ENCODE peak calls at places on chromosome 9, in six cellular contexts. A, X, L, C, I and U are unnamed samples.

GRCh38 chr9:79575560-79575959 is 3.8 kb downstream of the TLE4 start:
- DNase-seq in X (no peak), A (no peak), L (no peak), I (no peak), C (no peak), U (no peak)

GRCh38 chr9:6049798-6050197 is 34.4 kb upstream of the RANBP6 start:
- DNase-seq in I (no peak), L (peak; percentile 25), X (no peak), A (no peak), C (peak; percentile 53), U (no peak)

GRCh38 chr9:116945817-116946216 is 258.7 kb downstream of the TRIM32 start:
- DNase-seq in I (no peak), C (peak; percentile 3), L (no peak), X (no peak), A (no peak), U (no peak)

GRCh38 chr9:114287763-114288232 is 35.1 kb upstream of the ORM1 start:
- DNase-seq in L (peak; percentile 9), A (peak; percentile 59), C (no peak), X (no peak), I (peak; percentile 9), U (peak; percentile 1)

GRCh38 chr9:128124873-128125574 is 2.5 kb downstream of the PTGES2 start:
- DNase-seq in L (peak; percentile 64), A (peak; percentile 73), X (peak; percentile 39), I (peak; percentile 66), C (peak; percentile 64), U (peak; percentile 51)

GRCh38 chr9:113355197-113355596 is 5.9 kb downstream of the BSPRY start:
- DNase-seq in L (no peak), I (no peak), C (peak; percentile 33), X (no peak), A (no peak), U (no peak)

GRCh38 chr9:124125590-124126047 is 114.1 kb downstream of the LHX2 start:
- DNase-seq in A (no peak), X (no peak), C (no peak), L (no peak), I (no peak), U (no peak)

GRCh38 chr9:76585487-76586459 is 126.8 kb downstream of the GCNT1 start:
- DNase-seq in I (no peak), C (no peak), A (no peak), L (peak; percentile 12), X (no peak), U (no peak)

GRCh38 chr9:121837113-121838010 is 185.9 kb downstream of the DAB2IP start:
- DNase-seq in L (no peak), I (peak; percentile 88), X (no peak), A (no peak), C (no peak), U (peak; percentile 47)

GRCh38 chr9:96027271-96028131 is 152.0 kb downstream of the ERCC6L2 start:
- DNase-seq in I (no peak), X (no peak), C (no peak), A (peak; percentile 82), L (no peak), U (peak; percentile 58)

GRCh38 chr9:35906923-35907699 is 1.1 kb downstream of the HRCT1 start:
- DNase-seq in I (peak; percentile 63), A (peak; percentile 89), C (no peak), X (peak; percentile 57), L (no peak), U (peak; percentile 90)

GRCh38 chr9:4197548-4197947 is 102.3 kb downstream of the GLIS3 start:
- DNase-seq in A (no peak), L (no peak), X (no peak), I (no peak), C (peak; percentile 15), U (no peak)

GRCh38 chr9:70868661-70869652 is 252.5 kb downstream of the TRPM3 start:
- DNase-seq in I (peak; percentile 42), X (peak; percentile 3), C (no peak), L (no peak), A (no peak), U (peak; percentile 39)
- H3K27ac ChIP-seq in I (peak overlapping the region; percentile 56), X (no peak overlapping the region), C (no peak overlapping the region), L (no peak overlapping the region), A (peak overlapping the region; percentile 38), U (peak overlapping the region; percentile 72)

GRCh38 chr9:134477927-134478326 is 151.7 kb downstream of the RXRA start:
- DNase-seq in I (no peak), X (no peak), A (no peak), C (no peak), L (no peak), U (no peak)
- H3K27ac ChIP-seq in I (no peak overlapping the region), X (no peak overlapping the region), A (no peak overlapping the region), C (no peak overlapping the region), L (no peak overlapping the region), U (no peak overlapping the region)

GRCh38 chr9:111924281-111924680 is 27.7 kb downstream of the UGCG start:
- DNase-seq in C (no peak), I (no peak), X (no peak), L (no peak), A (no peak), U (no peak)
- H3K27ac ChIP-seq in C (no peak overlapping the region), I (no peak overlapping the region), X (peak overlapping the region; percentile 79), L (no peak overlapping the region), A (no peak overlapping the region), U (no peak overlapping the region)

GRCh38 chr9:129506892-129507291 is 114.0 kb downstream of the C9orf50 start:
- DNase-seq in C (no peak), L (peak; percentile 69), A (peak; percentile 58), I (no peak), X (no peak), U (no peak)
- H3K27ac ChIP-seq in C (no peak overlapping the region), L (peak overlapping the region; percentile 56), A (no peak overlapping the region), I (no peak overlapping the region), X (no peak overlapping the region), U (no peak overlapping the region)

GRCh38 chr9:83991355-83991754 is 10.8 kb downstream of the RMI1 start:
- DNase-seq in L (no peak), C (no peak), I (no peak), A (no peak), X (no peak), U (no peak)

GRCh38 chr9:83986765-83987401 is 6.3 kb downstream of the RMI1 start:
- DNase-seq in I (no peak), A (no peak), L (peak; percentile 40), X (peak; percentile 60), C (no peak), U (peak; percentile 51)

GRCh38 chr9:83987402-83987791 is 6.8 kb downstream of the RMI1 start:
- DNase-seq in I (no peak), A (no peak), L (no peak), C (no peak), X (no peak), U (no peak)

GRCh38 chr9:83986223-83986622 is 5.6 kb downstream of the RMI1 start:
- DNase-seq in X (no peak), I (no peak), A (no peak), C (peak; percentile 68), L (no peak), U (no peak)

GRCh38 chr9:83988411-83988810 is 7.8 kb downstream of the RMI1 start:
- DNase-seq in A (no peak), C (no peak), I (no peak), L (no peak), X (no peak), U (no peak)
- H3K27ac ChIP-seq in A (no peak overlapping the region), C (peak overlapping the region; percentile 12), I (no peak overlapping the region), L (no peak overlapping the region), X (no peak overlapping the region), U (no peak overlapping the region)

GRCh38 chr9:1231998-1232919 is 182.1 kb downstream of the DMRT2 start:
- DNase-seq in C (no peak), X (peak; percentile 60), I (no peak), A (peak; percentile 81), L (peak; percentile 80), U (peak; percentile 86)
- H3K27ac ChIP-seq in C (no peak overlapping the region), X (peak overlapping the region; percentile 68), I (no peak overlapping the region), A (no peak overlapping the region), L (peak overlapping the region; percentile 72), U (peak overlapping the region; percentile 65)